ENCODE peak calls at places on chromosomes 3 and 15, in five cellular contexts. A, Q, P, W and D are unnamed samples.

GRCh38 chr15:75203908-75204263 is 2.2 kb downstream of the C15orf39 start:
- DNase-seq in A (no peak), Q (no peak), P (no peak), W (no peak), D (no peak)

GRCh38 chr3:122415762-122416654 is at the start of gene WDR5B:
- DNase-seq in A (peak; percentile 100), Q (peak; percentile 94), P (peak; percentile 96), W (no peak), D (no peak)

GRCh38 chr3:152497457-152497856 is 228.7 kb downstream of the MBNL1 start:
- DNase-seq in A (peak; percentile 30), Q (no peak), P (peak; percentile 91), W (no peak), D (no peak)

GRCh38 chr3:127588675-127589577 is 1.6 kb downstream of the TPRA1 start:
- DNase-seq in A (peak; percentile 45), Q (peak; percentile 81), P (peak; percentile 76), W (peak; percentile 4), D (no peak)

GRCh38 chr3:134388748-134389485 is 14.7 kb upstream of the AMOTL2 start:
- DNase-seq in A (no peak), Q (no peak), P (no peak), W (no peak), D (no peak)

GRCh38 chr3:25428003-25428861 is at the start of gene RARB:
- DNase-seq in A (peak; percentile 84), Q (peak; percentile 96), P (peak; percentile 99), W (no peak), D (peak; percentile 50)

GRCh38 chr15:63244399-63244798 is 33.0 kb upstream of the APH1B start:
- DNase-seq in A (no peak), Q (peak; percentile 88), P (peak; percentile 56), W (no peak), D (no peak)

GRCh38 chr3:166367947-166368533 is 530.8 kb upstream of the BCHE start:
- DNase-seq in A (no peak), Q (no peak), P (no peak), W (peak; percentile 37), D (no peak)

GRCh38 chr15:38176155-38176554 is 76.5 kb upstream of the SPRED1 start:
- DNase-seq in A (peak; percentile 67), Q (peak; percentile 86), P (peak; percentile 83), W (no peak), D (no peak)